ENCODE peak calls at places on chromosome 11, in six cellular contexts. J, G, T, E, W and L are unnamed samples. For H3K4me1, the result is how much of the 10 kb centered on the place peaks cover.

GRCh38 chr11:3959015-3959917 is 103.8 kb downstream of the STIM1 start:
- DNase-seq in G (peak), E (no peak), T (no peak), J (peak), W (no peak), L (no peak)

GRCh38 chr11:47552086-47552580 is 799 bp downstream of the CELF1 start:
- DNase-seq in W (no peak), G (peak), J (no peak), E (peak), T (no peak), L (no peak)

GRCh38 chr11:66593303-66593635 is 284 bp downstream of the CCS start:
- DNase-seq in E (no peak), W (no peak), T (no peak), G (no peak), J (no peak), L (no peak)

GRCh38 chr11:35822815-35823495 is 120.9 kb upstream of the LDLRAD3 start:
- DNase-seq in E (no peak), W (no peak), T (no peak), J (no peak), G (no peak), L (no peak)

GRCh38 chr11:104164028-104164520 is at the start of gene PDGFD:
- DNase-seq in J (no peak), E (peak), W (no peak), T (no peak), G (peak), L (peak)

GRCh38 chr11:22221143-22221542 is 28.3 kb downstream of the ANO5 start:
- DNase-seq in J (no peak), G (no peak), E (no peak), T (no peak), W (no peak), L (no peak)

GRCh38 chr11:100578966-100579365 is 108.1 kb upstream of the ARHGAP42 start:
- DNase-seq in J (no peak), W (no peak), G (no peak), E (no peak), T (no peak), L (peak)

GRCh38 chr11:126436209-126436608 is 80.7 kb downstream of the ST3GAL4 start:
- DNase-seq in T (no peak), W (no peak), J (no peak), E (no peak), G (no peak), L (no peak)

GRCh38 chr11:84714316-84714780 is 912.8 kb downstream of the DLG2 start:
- DNase-seq in E (peak), W (no peak), J (peak), G (peak), T (peak), L (peak)

GRCh38 chr11:15835705-15836411 is 520.5 kb downstream of the SOX6 start:
- DNase-seq in E (no peak), J (no peak), G (no peak), T (no peak), W (no peak), L (no peak)

GRCh38 chr11:105078283-105078682 is 33.1 kb upstream of the CARD16 start:
- DNase-seq in T (no peak), G (no peak), J (no peak), W (no peak), E (no peak), L (no peak)

GRCh38 chr11:14905104-14906033 is 13.3 kb upstream of the CYP2R1 start:
- DNase-seq in W (no peak), G (no peak), E (peak), T (no peak), J (no peak), L (peak)

GRCh38 chr11:119206512-119207299 is 567 bp downstream of the CBL start:
- DNase-seq in J (peak), W (no peak), E (peak), T (no peak), G (no peak), L (peak)

GRCh38 chr11:5380740-5381342 is 2.8 kb upstream of the OR51M1 start:
- DNase-seq in E (peak), G (peak), T (peak), J (peak), W (no peak), L (peak)

GRCh38 chr11:107591446-107592236 is 694 bp downstream of the ELMOD1 start:
- DNase-seq in J (no peak), E (peak), W (no peak), G (no peak), T (no peak), L (no peak)

GRCh38 chr11:82507288-82507687 is 226.4 kb downstream of the FAM181B start:
- DNase-seq in W (no peak), J (no peak), G (no peak), E (no peak), T (no peak), L (no peak)

GRCh38 chr11:95699631-95700470 is 89.7 kb downstream of the FAM76B start:
- DNase-seq in E (no peak), T (no peak), G (no peak), J (no peak), W (no peak), L (no peak)

GRCh38 chr11:83033972-83034672 is 37.6 kb downstream of the RAB30 start:
- DNase-seq in J (no peak), W (no peak), E (no peak), G (no peak), T (no peak), L (no peak)

GRCh38 chr11:110571286-110571685 is 141.0 kb downstream of the ARHGAP20 start:
- DNase-seq in E (no peak), W (no peak), G (no peak), T (no peak), J (no peak), L (no peak)

GRCh38 chr11:77259681-77260080 is 41.8 kb downstream of the GDPD4 start:
- DNase-seq in J (no peak), T (no peak), E (no peak), W (no peak), G (no peak), L (no peak)

GRCh38 chr11:70799386-70799785 is 401.1 kb downstream of the CTTN start:
- DNase-seq in G (no peak), T (no peak), J (no peak), W (no peak), E (no peak), L (no peak)

DNA sequence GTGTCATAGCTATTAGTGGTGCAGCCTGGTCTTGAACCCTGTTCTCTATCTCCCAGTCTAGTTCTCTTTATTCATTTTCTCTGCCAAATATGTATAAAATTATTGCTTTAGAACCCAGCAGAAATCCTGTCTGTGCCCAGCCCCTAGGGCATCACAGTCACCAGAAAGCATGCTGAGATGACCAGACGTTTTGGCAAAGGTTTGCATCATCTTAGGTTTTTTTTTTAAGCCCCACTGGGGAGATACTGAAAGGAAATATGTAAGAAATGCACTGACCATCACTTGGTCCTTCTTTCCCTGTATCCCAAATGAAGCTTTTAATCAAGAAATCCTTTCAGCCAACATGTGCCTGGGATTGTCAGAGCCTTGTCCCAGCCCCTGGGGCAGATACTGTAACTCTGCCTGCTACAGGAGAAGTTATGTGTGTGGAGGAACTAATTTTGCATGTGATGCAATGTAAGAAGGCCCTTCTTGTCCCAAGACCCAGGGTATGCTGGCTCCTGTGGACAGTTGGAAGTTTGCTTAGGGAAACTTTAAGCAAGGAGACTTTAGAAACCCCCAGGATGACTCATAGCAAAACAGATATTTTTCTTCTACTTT is 65.5 kb downstream of the PPFIBP2 start:
- DNase-seq in J (no peak), E (no peak), T (no peak), G (no peak), W (no peak), L (no peak)
- TF ChIP-seq ZNF274 in J (no peak), E (no peak), T (no peak), G (no peak), W (no peak), L (no peak)

DNA sequence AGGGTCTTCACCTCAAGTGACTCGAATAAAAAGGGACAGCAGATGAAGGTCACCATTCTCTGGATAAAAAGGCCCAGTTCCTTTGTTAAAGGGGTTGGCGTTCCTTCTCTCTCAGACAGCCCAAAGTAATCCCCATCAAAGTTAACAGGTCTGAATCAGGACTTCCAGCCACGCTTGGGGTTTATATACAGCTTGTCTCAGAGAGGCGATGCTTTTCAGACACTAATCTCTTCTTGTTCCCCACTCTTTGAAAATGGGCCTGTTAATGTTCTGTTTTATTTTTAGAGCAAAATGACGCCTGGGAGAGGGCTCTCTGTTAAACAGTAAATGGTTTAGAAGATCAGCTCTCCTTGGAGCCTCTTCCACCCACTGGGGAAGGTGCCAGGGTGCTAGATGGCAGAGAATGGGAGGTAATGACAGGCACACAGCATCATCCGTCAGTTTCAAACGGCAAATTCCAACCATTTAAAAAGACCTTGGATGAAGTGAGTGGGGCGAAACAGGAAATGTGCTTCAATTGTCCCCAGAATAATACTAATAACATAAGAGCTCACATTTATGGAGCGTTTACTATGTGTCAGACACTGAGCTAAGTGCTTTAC is 235.9 kb upstream of the NARS2 start:
- DNase-seq in J (no peak), G (no peak), T (no peak), W (no peak), E (no peak), L (no peak)
- H3K4me1 ChIP-seq in J (under half), G (under half), T (under half), W (under half), E (under half), L (under half)

DNA sequence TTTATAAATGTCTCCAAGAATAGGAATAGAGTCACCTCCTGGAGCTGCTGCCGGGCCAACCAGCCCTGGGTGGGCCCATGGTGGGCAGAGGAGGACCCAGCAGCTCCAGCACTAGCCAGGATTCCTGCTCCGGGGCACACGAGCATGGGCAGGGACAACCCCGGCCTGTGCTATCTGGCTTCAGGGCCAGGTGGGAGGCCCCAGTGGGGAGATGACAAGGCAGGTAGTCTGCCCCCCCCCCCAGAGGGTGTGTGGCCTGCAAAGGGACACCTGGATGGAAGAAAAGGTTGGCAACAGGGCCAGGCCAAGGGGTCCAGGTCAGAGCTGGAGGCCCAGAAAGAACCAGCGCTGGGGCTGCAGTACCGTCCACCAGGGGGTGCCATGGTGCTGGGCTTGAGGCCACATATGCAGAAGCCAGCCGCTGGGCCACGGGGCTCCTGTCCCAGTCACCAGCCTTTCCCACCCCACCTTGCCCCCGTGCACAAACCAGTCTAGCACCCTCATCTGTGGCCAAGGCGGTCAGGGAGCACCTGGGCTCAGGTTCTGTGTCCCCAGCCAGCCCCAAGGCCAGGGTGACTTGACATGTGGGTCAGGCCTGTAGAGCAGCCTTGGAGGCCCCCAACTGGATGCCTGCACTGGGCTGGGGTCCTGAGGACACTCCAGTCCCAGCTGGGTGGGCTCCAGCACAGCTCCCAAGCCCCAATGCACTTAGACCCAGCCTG is 3.5 kb downstream of the TSPAN32 start:
- DNase-seq in G (peak), T (no peak), E (peak), J (peak), W (peak), L (peak)
- H3K9ac ChIP-seq in G (no peak), T (no peak), E (no peak), J (peak), W (no peak), L (no peak)

GRCh38 chr11:64233913-64234839 is at the start of gene VEGFB:
- DNase-seq in T (no peak), W (no peak), G (no peak), E (peak), J (peak), L (no peak)
- TF ChIP-seq ZNF274 in T (no peak), W (no peak), G (no peak), E (no peak), J (no peak), L (no peak)

GRCh38 chr11:129260750-129261149 is 68.6 kb upstream of the ARHGAP32 start:
- DNase-seq in G (no peak), J (no peak), T (no peak), W (no peak), E (no peak), L (no peak)

GRCh38 chr11:129259950-129260349 is 67.8 kb upstream of the ARHGAP32 start:
- DNase-seq in W (no peak), J (no peak), E (no peak), G (peak), T (no peak), L (no peak)

GRCh38 chr11:129258205-129258604 is 66.1 kb upstream of the ARHGAP32 start:
- DNase-seq in E (no peak), G (no peak), W (no peak), T (no peak), J (no peak), L (no peak)

GRCh38 chr11:129252621-129253020 is 60.5 kb upstream of the ARHGAP32 start:
- DNase-seq in G (no peak), J (no peak), E (no peak), T (no peak), W (no peak), L (peak)

GRCh38 chr11:129257512-129257911 is 65.4 kb upstream of the ARHGAP32 start:
- DNase-seq in G (no peak), E (no peak), J (no peak), T (no peak), W (no peak), L (no peak)
- H3K4me1 ChIP-seq in G (half or more), E (under half), J (under half), T (under half), W (under half), L (under half)

GRCh38 chr11:128910583-128910982 is 19.4 kb downstream of the KCNJ5 start:
- DNase-seq in G (no peak), W (no peak), E (no peak), J (no peak), T (no peak), L (no peak)

GRCh38 chr11:128909438-128910125 is 18.4 kb downstream of the KCNJ5 start:
- DNase-seq in T (no peak), E (no peak), J (no peak), G (no peak), W (no peak), L (no peak)

GRCh38 chr11:128911239-128911638 is 20.1 kb downstream of the KCNJ5 start:
- DNase-seq in T (no peak), J (no peak), G (no peak), W (no peak), E (no peak), L (no peak)

GRCh38 chr11:128906185-128907065 is 15.3 kb downstream of the KCNJ5 start:
- DNase-seq in J (no peak), E (no peak), G (no peak), T (no peak), W (no peak), L (no peak)

GRCh38 chr11:128908391-128909246 is 17.5 kb downstream of the KCNJ5 start:
- DNase-seq in G (no peak), T (peak), E (no peak), W (no peak), J (no peak), L (no peak)
- H3K9ac ChIP-seq in G (no peak), T (peak), E (no peak), W (no peak), J (no peak), L (no peak)

DNA sequence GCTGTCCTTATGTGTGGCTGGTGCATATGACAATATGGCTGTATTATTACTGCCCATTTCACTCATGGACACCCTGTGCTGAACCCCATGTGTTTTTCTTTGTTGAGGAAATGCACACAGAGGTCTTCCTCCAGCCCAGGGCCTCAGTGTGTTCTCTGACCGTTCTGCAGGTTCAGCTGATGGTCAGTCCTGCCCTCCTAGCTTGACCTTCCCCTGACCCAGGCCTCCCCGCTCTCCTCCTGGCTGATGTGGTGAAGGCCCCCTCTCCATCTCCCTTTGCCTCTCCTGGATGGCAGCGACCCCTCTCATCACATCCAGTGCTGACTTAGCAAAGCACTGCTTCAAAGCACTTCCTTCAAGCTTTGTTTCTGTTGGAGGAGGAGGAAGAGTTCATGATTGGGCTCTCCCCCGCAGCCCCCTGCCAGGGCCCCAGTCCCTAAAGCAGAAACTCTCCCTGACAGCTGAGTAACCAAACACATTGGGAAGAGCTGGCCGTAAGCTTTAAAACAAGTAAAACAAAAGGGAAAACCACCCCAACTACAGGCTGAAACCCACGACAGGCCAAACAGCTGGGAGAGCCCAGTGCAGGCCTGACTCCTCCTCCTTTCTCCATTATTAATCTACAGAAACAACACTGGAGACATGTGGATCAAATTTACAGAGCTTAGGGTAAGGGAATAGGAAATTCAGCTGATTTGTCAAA is 101.3 kb downstream of the NAT10 start:
- DNase-seq in G (no peak), W (no peak), T (no peak), J (no peak), E (no peak), L (no peak)
- TF ChIP-seq ZNF274 in G (no peak), W (no peak), T (no peak), J (no peak), E (no peak), L (no peak)

DNA sequence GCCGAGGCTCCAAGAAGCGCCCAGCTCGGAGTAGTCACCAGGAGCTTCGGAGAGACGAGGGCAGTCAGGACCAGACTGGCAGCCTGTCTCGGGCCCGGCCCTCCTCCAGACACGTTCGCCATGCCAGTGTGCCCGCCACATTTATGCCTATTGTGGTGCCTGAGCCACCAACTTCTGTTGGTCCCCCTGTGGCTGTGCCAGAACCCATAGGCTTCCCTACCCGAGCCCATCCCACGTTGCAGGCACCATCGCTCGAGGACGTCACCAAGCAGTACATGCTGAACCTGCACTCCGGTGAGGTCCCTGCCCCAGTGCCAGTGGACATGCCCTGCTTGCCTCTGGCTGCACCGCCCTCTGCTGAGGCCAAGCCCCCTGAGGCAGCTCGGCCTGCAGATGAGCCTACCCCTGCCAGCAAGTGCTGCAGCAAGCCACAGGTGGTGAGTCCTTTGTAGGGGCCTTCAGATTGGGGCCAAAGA is 3.4 kb downstream of the ARHGEF17 start:
- DNase-seq in J (no peak), E (no peak), T (no peak), W (no peak), G (no peak), L (no peak)
- H3K4me1 ChIP-seq in J (under half), E (under half), T (under half), W (under half), G (half or more), L (under half)

GRCh38 chr11:10356161-10356560 is 51.3 kb downstream of the ADM start:
- DNase-seq in J (no peak), W (no peak), E (no peak), T (no peak), G (no peak), L (no peak)
- H3K9ac ChIP-seq in J (no peak), W (no peak), E (no peak), T (no peak), G (no peak), L (no peak)

GRCh38 chr11:11706022-11706421 is 84.2 kb upstream of the GALNT18 start:
- DNase-seq in J (no peak), G (no peak), E (no peak), T (peak), W (no peak), L (no peak)
- TF ChIP-seq ZNF274 in J (no peak), G (no peak), E (no peak), T (no peak), W (no peak), L (no peak)